ENCODE peak calls at places on chromosome 18, in eight cellular contexts. A is amniotic stem cell; X is memory B cell; F is fibroblast of mammary gland; S is activated T-helper 2 cell treated with anti-CD3 and anti-CD28 coated beads, Interferon-gamma antibody, Interleukin-2, Interleukin-4, amounts not matched to agents 10 μg/mL and 5 μg/mL and 100 μg/mL, durations not matched to agents 14 hours and 24 hours and 36 hours; Y is astrocyte of the spinal cord; K is sigmoid colon; G is GM10248. P is an unnamed sample.

GRCh38 chr18:29962579-29962978 is 1080.0 kb downstream of the DSC3 start:
- DNase-seq in A (no peak), X (no peak), F (no peak), S (no peak), Y (no peak), K (no peak), G (no peak), P (peak; percentile 8)

GRCh38 chr18:59551902-59552635 is 145.2 kb downstream of the CCBE1 start:
- DNase-seq in A (no peak), X (no peak), F (no peak), S (no peak), Y (no peak), K (no peak), G (no peak), P (no peak)

GRCh38 chr18:26546875-26547301 is 1.5 kb downstream of the KCTD1 start:
- DNase-seq in A (no peak), X (no peak), F (no peak), S (no peak), Y (no peak), K (no peak), G (no peak), P (no peak)

GRCh38 chr18:22667616-22668422 is 250.1 kb upstream of the CTAGE1 start:
- DNase-seq in A (peak; percentile 82), X (no peak), F (peak; percentile 92), S (no peak), Y (peak; percentile 97), K (no peak), G (peak; percentile 25), P (peak; percentile 88)

GRCh38 chr18:8863427-8863826 is 158.1 kb downstream of the MTCL1 start:
- DNase-seq in A (no peak), X (no peak), F (no peak), S (no peak), Y (no peak), K (no peak), G (no peak), P (no peak)

GRCh38 chr18:76619342-76620315 is 124.6 kb upstream of the ZNF516 start:
- DNase-seq in A (no peak), X (no peak), F (peak; percentile 91), S (no peak), Y (peak; percentile 47), K (peak; percentile 86), G (no peak), P (peak; percentile 76)

GRCh38 chr18:24611075-24611474 is 150.6 kb downstream of the HRH4 start:
- DNase-seq in A (no peak), X (no peak), F (no peak), S (no peak), Y (no peak), K (no peak), G (no peak), P (no peak)

GRCh38 chr18:24762417-24762816 is 302.0 kb downstream of the HRH4 start:
- DNase-seq in A (no peak), X (no peak), F (peak; percentile 43), S (no peak), Y (no peak), K (no peak), G (no peak), P (peak; percentile 31)

GRCh38 chr18:51953521-51953920 is 386.5 kb upstream of the DCC start:
- DNase-seq in A (no peak), X (no peak), F (no peak), S (no peak), Y (no peak), K (no peak), G (peak; percentile 38), P (no peak)

GRCh38 chr18:12011962-12012549 is 30.7 kb downstream of the IMPA2 start:
- DNase-seq in A (no peak), X (no peak), F (peak; percentile 56), S (no peak), Y (peak; percentile 83), K (no peak), G (no peak), P (no peak)

GRCh38 chr18:45974088-45974536 is 7.0 kb upstream of the EPG5 start:
- DNase-seq in A (peak; percentile 74), X (peak; percentile 30), F (peak; percentile 88), S (peak; percentile 55), Y (peak; percentile 85), K (no peak), G (peak; percentile 28), P (peak; percentile 86)

GRCh38 chr18:22223263-22223960 is 54.0 kb downstream of the GATA6 start:
- DNase-seq in A (peak; percentile 70), X (no peak), F (peak; percentile 96), S (no peak), Y (peak; percentile 89), K (peak; percentile 71), G (no peak), P (peak; percentile 99)

P was measured in GM23248.